ENCODE peak calls at places on chromosome 21, in four cellular contexts. F, E, I and Z are unnamed samples.

GRCh38 chr21:45506836-45507522 is 35.3 kb downstream of the SLC19A1 start:
- DNase-seq in F (no peak), I (no peak), E (no peak), Z (no peak)

GRCh38 chr21:40696246-40696645 is 150.7 kb downstream of the DSCAM start:
- DNase-seq in E (no peak), F (no peak), I (no peak), Z (no peak)

GRCh38 chr21:40605094-40605493 is 241.9 kb downstream of the DSCAM start:
- DNase-seq in E (no peak), I (no peak), F (no peak), Z (no peak)

GRCh38 chr21:46227811-46228344 is 696 bp downstream of the LSS start:
- DNase-seq in I (no peak), F (no peak), E (no peak), Z (no peak)

GRCh38 chr21:41765393-41765950 is 1.4 kb downstream of the RIPK4 start:
- DNase-seq in F (no peak), I (no peak), E (no peak), Z (peak; percentile 22)

GRCh38 chr21:29114765-29115164 is 15.7 kb upstream of the MAP3K7CL start:
- DNase-seq in F (no peak), E (no peak), I (peak; percentile 43), Z (no peak)

GRCh38 chr21:44557491-44558328 is 885 bp downstream of the KRTAP10-3 start:
- DNase-seq in E (no peak), I (no peak), F (no peak), Z (no peak)

GRCh38 chr21:28402616-28402989 is 590.1 kb downstream of the LTN1 start:
- DNase-seq in E (no peak), F (no peak), I (no peak), Z (no peak)

GRCh38 chr21:37087188-37087587 is 14.1 kb downstream of the TTC3 start:
- DNase-seq in I (no peak), F (no peak), E (no peak), Z (no peak)

GRCh38 chr21:45322960-45323461 is 35.3 kb upstream of the POFUT2 start:
- DNase-seq in E (no peak), F (no peak), I (no peak), Z (no peak)

GRCh38 chr21:42844411-42845113 is 34.8 kb downstream of the WDR4 start:
- DNase-seq in I (peak; percentile 3), E (no peak), F (no peak), Z (no peak)

GRCh38 chr21:44564886-44565598 is 6.4 kb upstream of the KRTAP10-3 start:
- DNase-seq in F (no peak), E (no peak), I (no peak), Z (no peak)

GRCh38 chr21:45299864-45300785 is 12.4 kb upstream of the POFUT2 start:
- DNase-seq in E (no peak), I (no peak), F (no peak), Z (no peak)

GRCh38 chr21:34180826-34181359 is 107.5 kb downstream of the MRPS6 start:
- DNase-seq in E (no peak), I (no peak), F (no peak), Z (no peak)

GRCh38 chr21:15240846-15241245 is 176.0 kb upstream of the NRIP1 start:
- DNase-seq in I (no peak), F (no peak), E (no peak), Z (no peak)

GRCh38 chr21:44569861-44570517 is 3.5 kb upstream of the KRTAP10-4 start:
- DNase-seq in E (no peak), I (no peak), F (no peak), Z (no peak)

GRCh38 chr21:25934130-25934529 is 199.4 kb downstream of the GABPA start:
- DNase-seq in F (no peak), I (no peak), E (no peak), Z (no peak)

GRCh38 chr21:44012474-44013379 is 618 bp downstream of the TRAPPC10 start:
- DNase-seq in I (peak; percentile 91), E (peak; percentile 59), F (peak; percentile 91), Z (peak; percentile 91)